ENCODE peak calls at places on chromosomes 5 and 9, in five cellular contexts. One of them, this sample, is unnamed.

GRCh38 chr9:27473135-27473534 is 51.0 kb upstream of the IFNK start:
- DNase-seq in heart left ventricle: peak; percentile 40
- DNase-seq in HCT116: no peak
- DNase-seq in pancreas: no peak
- DNase-seq in endothelial cell: no peak
- DNase-seq in this sample: no peak

GRCh38 chr5:80140496-80140895 is 105.3 kb downstream of the THBS4 start:
- DNase-seq in heart left ventricle: no peak
- DNase-seq in endothelial cell: no peak
- DNase-seq in pancreas: no peak
- DNase-seq in HCT116: no peak
- DNase-seq in this sample: no peak

GRCh38 chr5:124444147-124444775 is 302.2 kb downstream of the ZNF608 start:
- DNase-seq in heart left ventricle: peak; percentile 34
- DNase-seq in endothelial cell: no peak
- DNase-seq in HCT116: no peak
- DNase-seq in pancreas: no peak
- DNase-seq in this sample: peak; percentile 35

GRCh38 chr9:91761362-91761761 is 188.7 kb downstream of the ROR2 start:
- DNase-seq in pancreas: no peak
- DNase-seq in HCT116: no peak
- DNase-seq in endothelial cell: no peak
- DNase-seq in heart left ventricle: no peak
- DNase-seq in this sample: no peak

GRCh38 chr5:96001262-96001661 is 39.6 kb upstream of the ELL2 start:
- DNase-seq in pancreas: no peak
- DNase-seq in HCT116: no peak
- DNase-seq in heart left ventricle: no peak
- DNase-seq in endothelial cell: no peak
- DNase-seq in this sample: no peak

GRCh38 chr9:81379655-81380054 is 309.7 kb downstream of the TLE1 start:
- DNase-seq in pancreas: no peak
- DNase-seq in endothelial cell: no peak
- DNase-seq in HCT116: no peak
- DNase-seq in heart left ventricle: no peak
- DNase-seq in this sample: no peak

GRCh38 chr5:161847447-161847846 is 473 bp upstream of the GABRA1 start:
- DNase-seq in endothelial cell: no peak
- DNase-seq in heart left ventricle: no peak
- DNase-seq in HCT116: no peak
- DNase-seq in pancreas: no peak
- DNase-seq in this sample: no peak

GRCh38 chr9:81669011-81669739 is 20.2 kb downstream of the TLE1 start:
- DNase-seq in pancreas: no peak
- DNase-seq in heart left ventricle: no peak
- DNase-seq in endothelial cell: no peak
- DNase-seq in HCT116: no peak
- DNase-seq in this sample: no peak

GRCh38 chr9:94697972-94698581 is 28.4 kb upstream of the AOPEP start:
- DNase-seq in endothelial cell: no peak
- DNase-seq in pancreas: no peak
- DNase-seq in heart left ventricle: no peak
- DNase-seq in HCT116: no peak
- DNase-seq in this sample: no peak

GRCh38 chr5:38718874-38719391 is 126.9 kb upstream of the OSMR start:
- DNase-seq in HCT116: no peak
- DNase-seq in endothelial cell: no peak
- DNase-seq in pancreas: no peak
- DNase-seq in heart left ventricle: peak; percentile 31
- DNase-seq in this sample: no peak

GRCh38 chr5:172867761-172868435 is 33.8 kb downstream of the ERGIC1 start:
- DNase-seq in pancreas: no peak
- DNase-seq in HCT116: no peak
- DNase-seq in heart left ventricle: no peak
- DNase-seq in endothelial cell: no peak
- DNase-seq in this sample: no peak

GRCh38 chr9:38036359-38037084 is 32.5 kb downstream of the SHB start:
- DNase-seq in pancreas: no peak
- DNase-seq in endothelial cell: no peak
- DNase-seq in heart left ventricle: no peak
- DNase-seq in HCT116: no peak
- DNase-seq in this sample: no peak

GRCh38 chr5:61842840-61843239 is 463.2 kb upstream of the KIF2A start:
- DNase-seq in pancreas: no peak
- DNase-seq in heart left ventricle: no peak
- DNase-seq in endothelial cell: no peak
- DNase-seq in HCT116: no peak
- DNase-seq in this sample: no peak

GRCh38 chr5:103424008-103424407 is 138.6 kb downstream of the NUDT12 start:
- DNase-seq in endothelial cell: no peak
- DNase-seq in heart left ventricle: no peak
- DNase-seq in HCT116: no peak
- DNase-seq in pancreas: no peak
- DNase-seq in this sample: no peak
- TF ChIP-seq CTCF in endothelial cell: no peak
- TF ChIP-seq CTCF in heart left ventricle: no peak
- TF ChIP-seq CTCF in HCT116: no peak
- TF ChIP-seq CTCF in pancreas: no peak
- TF ChIP-seq CTCF in this sample: no peak

DNA sequence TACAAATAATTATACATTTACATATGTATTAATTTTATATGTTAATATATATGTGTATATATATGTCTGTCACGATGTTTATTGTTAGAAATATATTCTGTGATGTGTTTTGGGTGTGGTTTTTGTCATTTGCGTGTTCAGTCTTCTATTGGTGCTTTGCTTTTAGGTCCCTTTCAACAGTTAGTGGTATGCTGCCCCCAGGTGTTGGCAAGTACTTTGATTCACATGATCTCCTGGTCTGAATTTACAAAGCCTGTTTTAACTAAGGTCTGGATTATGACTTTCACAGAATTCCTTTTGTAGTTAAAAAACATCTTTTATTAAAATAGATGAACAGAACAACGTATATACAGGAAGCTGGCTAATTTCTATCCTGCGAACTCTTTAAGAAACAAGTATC is 271.5 kb downstream of the CCDC171 start:
- DNase-seq in HCT116: peak; percentile 48
- DNase-seq in heart left ventricle: no peak
- DNase-seq in pancreas: no peak
- DNase-seq in endothelial cell: peak; percentile 11
- DNase-seq in this sample: no peak
- TF ChIP-seq CTCF in HCT116: peak; percentile 40
- TF ChIP-seq CTCF in heart left ventricle: no peak
- TF ChIP-seq CTCF in pancreas: no peak
- TF ChIP-seq CTCF in endothelial cell: no peak
- TF ChIP-seq CTCF in this sample: no peak

GRCh38 chr9:107155244-107155817 is 127.7 kb upstream of the RAD23B start:
- DNase-seq in endothelial cell: no peak
- DNase-seq in HCT116: no peak
- DNase-seq in pancreas: no peak
- DNase-seq in heart left ventricle: no peak
- DNase-seq in this sample: no peak

GRCh38 chr9:107154291-107154690 is 128.8 kb upstream of the RAD23B start:
- DNase-seq in pancreas: no peak
- DNase-seq in endothelial cell: no peak
- DNase-seq in heart left ventricle: no peak
- DNase-seq in HCT116: no peak
- DNase-seq in this sample: no peak

GRCh38 chr9:107161338-107161737 is 121.7 kb upstream of the RAD23B start:
- DNase-seq in HCT116: no peak
- DNase-seq in endothelial cell: peak; percentile 17
- DNase-seq in pancreas: no peak
- DNase-seq in heart left ventricle: no peak
- DNase-seq in this sample: no peak

GRCh38 chr9:107154766-107155165 is 128.3 kb upstream of the RAD23B start:
- DNase-seq in endothelial cell: no peak
- DNase-seq in HCT116: no peak
- DNase-seq in heart left ventricle: no peak
- DNase-seq in pancreas: no peak
- DNase-seq in this sample: no peak

DNA sequence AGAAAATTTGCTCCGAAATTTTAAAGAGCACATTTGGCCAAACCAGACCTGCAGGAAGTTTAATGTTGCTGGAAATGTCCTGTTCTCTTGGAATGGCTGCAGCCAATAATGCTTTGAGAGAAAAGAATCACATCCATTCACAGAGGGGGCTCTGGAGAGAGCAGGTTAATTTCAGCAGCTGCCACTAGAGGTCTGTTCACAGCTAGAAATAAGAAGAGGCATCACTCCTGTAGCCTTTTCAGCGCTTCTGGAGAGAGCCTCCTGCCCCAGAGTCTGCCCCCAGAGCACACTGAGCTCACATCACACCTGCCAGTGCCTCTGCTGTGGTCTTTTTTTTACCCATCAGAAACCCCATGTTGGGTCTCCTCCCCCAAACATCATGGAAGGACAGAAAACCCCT is 124.8 kb upstream of the RAD23B start:
- DNase-seq in heart left ventricle: no peak
- DNase-seq in endothelial cell: peak; percentile 38
- DNase-seq in pancreas: no peak
- DNase-seq in HCT116: peak; percentile 51
- DNase-seq in this sample: no peak
- TF ChIP-seq CTCF in heart left ventricle: peak; percentile 32
- TF ChIP-seq CTCF in endothelial cell: peak; percentile 34
- TF ChIP-seq CTCF in pancreas: no peak
- TF ChIP-seq CTCF in HCT116: peak; percentile 74
- TF ChIP-seq CTCF in this sample: peak; percentile 44

DNA sequence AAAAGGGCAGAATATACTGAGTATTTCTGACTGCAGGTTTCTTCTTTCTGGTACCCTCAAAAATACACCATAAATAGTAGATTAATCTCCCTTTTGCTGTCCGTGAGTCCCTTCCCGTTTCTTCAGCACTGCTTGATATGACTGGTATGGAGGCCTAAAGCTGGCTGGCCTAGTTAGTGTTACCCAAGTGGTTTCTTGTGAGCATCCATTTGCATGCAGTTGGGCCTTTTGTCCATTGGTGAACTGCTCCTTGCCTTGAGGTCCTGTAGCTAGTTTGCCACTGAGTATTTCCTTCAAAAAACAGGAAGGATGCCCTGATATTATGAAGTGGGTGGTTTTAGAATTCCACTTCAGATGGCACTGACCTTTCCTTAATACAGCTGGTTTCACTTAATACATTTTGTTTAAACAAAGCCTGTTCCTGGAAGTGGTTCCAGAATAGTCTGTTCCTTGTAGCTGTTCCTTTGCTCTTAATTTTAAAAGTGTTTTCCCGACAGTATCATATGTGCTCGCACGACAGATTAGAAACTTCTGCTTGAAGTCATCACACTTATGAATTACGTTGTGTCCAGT is 40.0 kb upstream of the ABL1 start:
- DNase-seq in HCT116: no peak
- DNase-seq in endothelial cell: no peak
- DNase-seq in pancreas: no peak
- DNase-seq in heart left ventricle: no peak
- DNase-seq in this sample: no peak
- TF ChIP-seq CTCF in HCT116: no peak
- TF ChIP-seq CTCF in endothelial cell: no peak
- TF ChIP-seq CTCF in pancreas: no peak
- TF ChIP-seq CTCF in heart left ventricle: no peak
- TF ChIP-seq CTCF in this sample: no peak

GRCh38 chr9:71446499-71447411 is 321.6 kb downstream of the CEMIP2 start:
- DNase-seq in HCT116: no peak
- DNase-seq in heart left ventricle: peak; percentile 26
- DNase-seq in pancreas: peak; percentile 75
- DNase-seq in endothelial cell: peak; percentile 84
- DNase-seq in this sample: peak; percentile 60
- TF ChIP-seq CTCF in HCT116: no peak
- TF ChIP-seq CTCF in heart left ventricle: no peak
- TF ChIP-seq CTCF in pancreas: no peak
- TF ChIP-seq CTCF in endothelial cell: peak; percentile 11
- TF ChIP-seq CTCF in this sample: no peak

GRCh38 chr9:107446491-107446890 is 43.1 kb downstream of the KLF4 start:
- DNase-seq in HCT116: no peak
- DNase-seq in pancreas: no peak
- DNase-seq in heart left ventricle: no peak
- DNase-seq in endothelial cell: no peak
- DNase-seq in this sample: no peak
- TF ChIP-seq CTCF in HCT116: no peak
- TF ChIP-seq CTCF in pancreas: no peak
- TF ChIP-seq CTCF in heart left ventricle: no peak
- TF ChIP-seq CTCF in endothelial cell: no peak
- TF ChIP-seq CTCF in this sample: no peak

DNA sequence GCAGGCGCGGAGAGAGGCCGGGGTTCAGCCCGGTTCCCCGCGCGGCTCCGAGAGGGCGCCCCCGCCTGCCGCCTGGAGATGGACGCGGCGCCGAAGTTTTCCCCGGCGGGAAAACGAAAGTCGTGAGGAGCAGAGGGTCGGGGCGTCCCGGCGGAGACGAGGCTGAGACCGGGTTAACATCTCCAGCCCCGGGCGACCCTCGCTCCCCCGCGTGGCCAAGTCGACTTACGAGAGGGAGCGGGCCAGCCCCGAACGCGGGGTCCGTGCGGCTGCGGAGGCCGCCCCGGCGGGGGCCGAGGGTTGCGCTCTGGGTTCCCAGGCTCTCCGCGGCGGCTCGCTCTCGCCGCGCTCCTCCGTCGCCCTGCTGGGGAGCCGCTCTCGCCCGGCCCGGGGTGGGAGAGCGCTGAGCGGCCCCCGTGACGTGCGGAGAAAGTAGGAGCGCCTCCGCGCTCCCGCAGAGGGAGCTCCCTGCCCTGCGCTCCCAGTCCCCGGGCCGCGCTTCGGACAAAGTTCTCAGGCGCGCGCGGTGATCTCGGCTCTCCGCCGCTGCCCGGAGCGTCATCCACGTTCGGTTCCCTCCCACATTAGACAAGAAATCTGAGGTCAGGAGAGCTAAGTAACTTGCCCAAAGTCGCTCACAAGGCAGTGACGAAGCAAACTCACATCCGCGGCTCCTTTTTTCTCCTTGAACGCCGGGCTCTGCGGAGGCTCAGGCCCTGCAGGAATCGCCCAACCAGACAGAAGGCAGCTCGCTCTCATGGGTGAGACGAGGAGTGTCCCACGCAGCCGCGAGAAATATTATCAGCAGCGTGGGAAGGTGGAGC is 1.1 kb upstream of the GCNT4 start:
- DNase-seq in endothelial cell: peak; percentile 61
- DNase-seq in HCT116: no peak
- DNase-seq in pancreas: peak; percentile 85
- DNase-seq in heart left ventricle: peak; percentile 51
- DNase-seq in this sample: peak; percentile 32
- TF ChIP-seq CTCF in endothelial cell: peak; percentile 17
- TF ChIP-seq CTCF in HCT116: no peak
- TF ChIP-seq CTCF in pancreas: no peak
- TF ChIP-seq CTCF in heart left ventricle: no peak
- TF ChIP-seq CTCF in this sample: peak; percentile 7